ENCODE peak calls at places on chromosomes 11 and 22, in four cellular contexts. C is H1, R is GM12878, L is K562. G is an unnamed sample.

GRCh38 chr11:102837151-102837550 is 6.3 kb downstream of the MMP3 start:
- DNase-seq in C (no peak), R (no peak), L (no peak), G (no peak)

GRCh38 chr11:48006301-48006992 is 26.1 kb downstream of the PTPRJ start:
- DNase-seq in C (no peak), R (peak), L (peak), G (no peak)

GRCh38 chr11:16001899-16002426 is 354.4 kb downstream of the SOX6 start:
- DNase-seq in C (no peak), R (no peak), L (no peak), G (peak)

GRCh38 chr22:17601031-17601430 is 27.5 kb downstream of the ATP6V1E1 start:
- DNase-seq in C (no peak), R (no peak), L (no peak), G (no peak)

GRCh38 chr11:100467821-100468508 is 219.1 kb upstream of the ARHGAP42 start:
- DNase-seq in C (no peak), R (no peak), L (no peak), G (no peak)

GRCh38 chr11:13247606-13248320 is 29.8 kb upstream of the BMAL1 start:
- DNase-seq in C (no peak), R (no peak), L (no peak), G (no peak)

GRCh38 chr11:100867601-100868000 is 180.5 kb downstream of the ARHGAP42 start:
- DNase-seq in C (no peak), R (no peak), L (no peak), G (no peak)

GRCh38 chr22:40819741-40820140 is 595 bp upstream of the SLC25A17 start:
- DNase-seq in C (no peak), R (no peak), L (no peak), G (no peak)

GRCh38 chr11:12403995-12404345 is 26.6 kb downstream of the PARVA start:
- DNase-seq in C (no peak), R (no peak), L (no peak), G (no peak)

GRCh38 chr22:42974223-42974622 is 40.7 kb downstream of the PACSIN2 start:
- DNase-seq in C (no peak), R (no peak), L (no peak), G (no peak)

GRCh38 chr11:73237471-73238290 is 19.6 kb downstream of the P2RY2 start:
- DNase-seq in C (no peak), R (no peak), L (no peak), G (peak)

GRCh38 chr11:83284501-83285051 is 1.6 kb downstream of the CCDC90B start:
- DNase-seq in C (no peak), R (no peak), L (no peak), G (peak)

GRCh38 chr22:17638182-17638431 is 450 bp upstream of the BCL2L13 start:
- DNase-seq in C (no peak), R (no peak), L (no peak), G (no peak)

GRCh38 chr11:64084962-64085710 is 49.4 kb downstream of the FLRT1 start:
- DNase-seq in C (no peak), R (no peak), L (no peak), G (peak)

GRCh38 chr22:37212174-37212906 is at the start of gene SSTR3:
- DNase-seq in C (peak), R (no peak), L (peak), G (no peak)

GRCh38 chr22:23305321-23305910 is 125.1 kb downstream of the BCR start:
- DNase-seq in C (no peak), R (no peak), L (no peak), G (no peak)

GRCh38 chr11:103541186-103541795 is 432.1 kb downstream of the DYNC2H1 start:
- DNase-seq in C (no peak), R (no peak), L (no peak), G (no peak)

GRCh38 chr11:21927628-21928027 is 265.3 kb upstream of the ANO5 start:
- DNase-seq in C (no peak), R (no peak), L (no peak), G (no peak)

GRCh38 chr11:45079943-45080719 is 66.3 kb upstream of the PRDM11 start:
- DNase-seq in C (no peak), R (no peak), L (no peak), G (no peak)

GRCh38 chr11:10798330-10798980 is 10.3 kb downstream of the EIF4G2 start:
- DNase-seq in C (no peak), R (no peak), L (no peak), G (no peak)

GRCh38 chr11:34926101-34926830 is 9.8 kb downstream of the PDHX start:
- DNase-seq in C (no peak), R (no peak), L (no peak), G (peak)

GRCh38 chr11:14378171-14378570 is 19.2 kb upstream of the RRAS2 start:
- DNase-seq in C (no peak), R (no peak), L (no peak), G (no peak)

GRCh38 chr22:19173047-19174035 is 5.2 kb downstream of the SLC25A1 start:
- DNase-seq in C (no peak), R (no peak), L (no peak), G (peak)

GRCh38 chr11:15837901-15838489 is 518.4 kb downstream of the SOX6 start:
- DNase-seq in C (no peak), R (no peak), L (no peak), G (peak)

GRCh38 chr22:29071261-29072045 is 1.4 kb upstream of the KREMEN1 start:
- DNase-seq in C (peak), R (no peak), L (no peak), G (peak)

GRCh38 chr11:122098223-122098980 is 17.6 kb downstream of the BLID start:
- DNase-seq in C (no peak), R (no peak), L (no peak), G (no peak)

GRCh38 chr11:18063131-18063530 is 17.1 kb upstream of the TPH1 start:
- DNase-seq in C (no peak), R (no peak), L (no peak), G (no peak)
- TF ChIP-seq BRCA1 in C (no peak), R (no peak), L (no peak), G (no peak)

GRCh38 chr22:28023774-28024173 is 104.7 kb upstream of the PITPNB start:
- DNase-seq in C (no peak), R (no peak), L (no peak), G (no peak)

GRCh38 chr22:28024422-28024888 is 105.4 kb upstream of the PITPNB start:
- DNase-seq in C (no peak), R (no peak), L (no peak), G (no peak)

GRCh38 chr22:28025866-28026575 is 107.0 kb upstream of the PITPNB start:
- DNase-seq in C (no peak), R (no peak), L (no peak), G (no peak)

GRCh38 chr22:28023036-28023435 is 104.0 kb upstream of the PITPNB start:
- DNase-seq in C (no peak), R (no peak), L (no peak), G (no peak)

DNA sequence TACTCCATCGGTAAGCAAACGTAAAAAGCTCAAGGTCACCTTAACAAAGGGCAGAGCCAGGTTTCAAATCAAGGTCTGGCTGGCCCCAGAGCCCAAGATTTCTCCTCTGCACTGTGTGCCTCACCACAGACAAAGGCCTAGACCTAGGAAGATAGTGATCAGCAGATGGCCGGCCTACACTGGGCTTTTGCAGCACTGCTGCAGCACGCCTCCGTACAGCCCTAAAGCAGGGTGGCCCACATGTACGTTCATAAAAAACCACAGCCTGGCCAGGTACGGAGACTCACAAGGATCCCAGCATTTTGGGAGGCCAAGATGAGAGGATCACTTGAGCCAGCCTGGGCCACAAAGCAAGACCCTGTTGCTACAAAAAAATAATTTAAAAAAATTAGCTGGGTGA is 106.3 kb upstream of the PITPNB start:
- DNase-seq in C (no peak), R (no peak), L (peak), G (no peak)
- TF ChIP-seq BRCA1 in C (no peak), R (no peak), L (no peak), G (no peak)

GRCh38 chr22:32617883-32618282 is 143.3 kb downstream of the FBXO7 start:
- DNase-seq in C (no peak), R (no peak), L (no peak), G (no peak)
- TF ChIP-seq BRCA1 in C (no peak), R (no peak), L (no peak), G (no peak)

DNA sequence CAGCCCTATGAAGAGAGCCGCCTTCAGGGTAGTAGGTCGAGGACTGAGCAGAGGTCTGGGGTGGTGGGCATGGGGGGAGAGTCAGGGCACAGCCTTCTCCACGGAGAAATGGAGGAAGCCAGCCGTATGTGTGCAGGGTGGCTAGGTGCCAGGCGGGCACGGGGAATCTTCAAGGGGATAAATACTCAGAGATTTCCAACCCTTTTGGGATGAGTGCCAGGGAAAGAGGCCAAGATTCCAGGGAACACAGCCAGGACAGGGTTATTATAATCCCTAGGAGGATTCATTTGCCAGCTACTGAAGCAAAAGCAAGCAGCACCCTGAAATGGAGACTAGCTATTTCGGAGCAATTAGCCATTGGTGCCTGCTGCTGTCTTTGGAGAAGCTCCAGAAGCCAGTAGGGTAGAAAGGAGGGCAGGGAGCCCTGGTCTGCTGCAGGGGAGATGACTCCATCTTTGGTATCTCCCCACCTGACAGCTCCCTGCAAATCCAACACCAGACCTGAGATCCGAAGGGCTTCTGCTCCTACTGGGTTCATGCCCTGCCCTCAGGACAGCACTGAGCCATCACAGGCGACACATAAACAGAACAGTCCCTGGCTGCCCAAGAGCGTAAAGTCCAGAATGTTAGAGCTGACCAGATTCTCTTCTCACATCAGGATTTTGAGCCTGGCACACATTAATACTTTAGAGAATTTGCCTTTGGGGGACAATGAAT is 174.5 kb upstream of the NTM start:
- DNase-seq in C (no peak), R (no peak), L (no peak), G (no peak)
- TF ChIP-seq BRCA1 in C (no peak), R (no peak), L (no peak), G (no peak)

DNA sequence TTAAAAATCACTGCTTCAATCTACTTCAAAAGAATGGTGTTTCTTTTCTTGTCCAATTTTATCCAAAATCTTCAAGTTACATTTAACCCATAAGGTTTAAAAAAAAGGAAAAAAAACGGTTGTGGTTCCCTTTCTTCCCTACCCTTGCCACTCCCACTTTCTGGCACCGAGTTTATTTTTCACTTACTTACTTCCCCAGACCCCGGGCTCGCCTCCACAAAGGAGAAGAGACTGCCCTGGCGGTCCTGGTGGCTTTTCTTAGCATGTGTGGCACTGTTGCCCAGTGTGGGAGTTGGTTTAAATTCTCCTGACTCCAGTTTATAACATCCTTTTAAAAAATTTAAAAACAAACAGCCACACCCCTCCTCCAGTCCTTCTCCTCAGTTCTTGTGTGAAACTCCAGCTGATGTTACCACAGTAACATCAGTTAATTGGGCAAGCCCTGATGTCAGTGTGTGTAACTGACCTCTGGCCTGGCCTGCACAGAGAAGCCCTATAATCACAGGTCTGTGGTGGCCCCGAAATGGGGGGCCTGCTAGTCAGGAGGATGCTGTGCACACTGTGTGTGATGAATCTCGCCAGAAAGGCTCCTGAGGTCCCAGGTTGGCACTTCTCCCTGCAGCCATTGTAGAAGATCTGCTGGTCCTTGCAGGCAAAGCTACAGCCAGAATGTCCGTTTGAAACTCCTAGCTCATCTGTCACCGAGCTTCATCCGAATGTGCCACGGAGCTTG is 7.8 kb downstream of the YDJC start:
- DNase-seq in C (no peak), R (no peak), L (no peak), G (no peak)
- TF ChIP-seq BRCA1 in C (no peak), R (no peak), L (no peak), G (no peak)

GRCh38 chr11:113153847-113154246 is 160.5 kb upstream of the TTC12 start:
- DNase-seq in C (no peak), R (no peak), L (no peak), G (no peak)
- TF ChIP-seq BRCA1 in C (no peak), R (no peak), L (no peak), G (no peak)

DNA sequence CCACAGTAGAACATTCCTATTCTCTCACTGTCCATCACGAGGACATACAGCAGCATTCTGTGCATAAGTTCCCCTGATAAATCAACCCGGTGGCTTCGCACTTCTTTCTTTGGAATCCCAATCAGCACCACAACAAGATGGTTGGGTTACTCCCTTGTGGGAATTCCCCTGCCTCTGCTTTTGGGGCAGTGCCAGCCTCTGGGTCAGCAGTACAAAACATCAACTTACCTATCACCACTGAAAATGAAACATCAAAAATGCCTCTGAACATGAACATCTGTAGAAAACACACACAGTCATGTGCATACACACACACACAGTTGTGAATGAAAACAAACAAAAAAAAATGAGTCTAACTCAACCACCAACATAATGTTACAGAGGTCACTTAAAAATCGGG is 79.3 kb downstream of the KCNA4 start:
- DNase-seq in C (no peak), R (no peak), L (no peak), G (no peak)
- TF ChIP-seq BRCA1 in C (no peak), R (no peak), L (no peak), G (no peak)

GRCh38 chr11:74634537-74634936 is 42.2 kb downstream of the POLD3 start:
- DNase-seq in C (no peak), R (no peak), L (peak), G (peak)
- TF ChIP-seq BRCA1 in C (no peak), R (no peak), L (no peak), G (no peak)

GRCh38 chr11:40337118-40337517 is 1122.3 kb downstream of the LRRC4C start:
- DNase-seq in C (no peak), R (no peak), L (no peak), G (no peak)
- TF ChIP-seq BRCA1 in C (no peak), R (no peak), L (no peak), G (no peak)

DNA sequence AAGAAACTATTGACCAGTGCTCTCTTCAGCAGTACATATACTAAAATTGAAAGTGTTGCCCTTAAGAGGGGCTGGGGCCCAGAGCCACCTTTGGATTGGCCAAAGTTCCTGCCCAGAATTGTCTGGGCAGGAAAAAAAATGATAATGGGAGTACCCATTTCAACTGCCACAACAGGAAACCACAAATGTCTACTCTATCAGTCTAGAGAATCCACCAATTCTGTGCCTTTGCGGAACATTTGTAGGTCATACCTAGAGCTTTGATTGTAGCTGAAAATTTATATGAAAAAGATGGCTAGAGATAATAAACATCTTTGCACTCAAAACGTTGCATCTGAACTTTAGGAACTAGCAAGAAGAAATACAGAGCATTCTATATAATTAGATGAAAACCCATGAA is 69.4 kb downstream of the FAM76B start:
- DNase-seq in C (no peak), R (no peak), L (no peak), G (no peak)
- TF ChIP-seq BRCA1 in C (no peak), R (no peak), L (no peak), G (no peak)

G was measured in HepG2.